ENCODE peak calls at places on chromosomes 12 and 14, in nine cellular contexts. One of them, this sample, is unnamed.

GRCh38 chr14:96256420-96256819 is 410 bp downstream of the BDKRB1 start:
- ATAC-seq in left lung: no peak
- ATAC-seq in heart right ventricle: peak; percentile 69
- ATAC-seq in naive thymus-derived CD8-positive, alpha-beta T cell: no peak
- ATAC-seq in left cardiac atrium: no peak
- ATAC-seq in sciatic nerve: peak; percentile 71
- ATAC-seq in right lobe of liver: no peak
- ATAC-seq in left colon: peak; percentile 72
- ATAC-seq in natural killer cell: no peak
- ATAC-seq in this sample: peak; percentile 39

GRCh38 chr12:123512838-123513665 is 20.5 kb downstream of the RILPL1 start:
- ATAC-seq in left lung: peak; percentile 87
- ATAC-seq in heart right ventricle: peak; percentile 40
- ATAC-seq in naive thymus-derived CD8-positive, alpha-beta T cell: no peak
- ATAC-seq in left cardiac atrium: peak; percentile 38
- ATAC-seq in sciatic nerve: peak; percentile 19
- ATAC-seq in right lobe of liver: no peak
- ATAC-seq in left colon: no peak
- ATAC-seq in natural killer cell: no peak
- ATAC-seq in this sample: no peak

GRCh38 chr14:61887628-61888027 is 125.4 kb downstream of the SNAPC1 start:
- ATAC-seq in left lung: no peak
- ATAC-seq in heart right ventricle: no peak
- ATAC-seq in naive thymus-derived CD8-positive, alpha-beta T cell: no peak
- ATAC-seq in left cardiac atrium: no peak
- ATAC-seq in sciatic nerve: no peak
- ATAC-seq in right lobe of liver: no peak
- ATAC-seq in left colon: no peak
- ATAC-seq in natural killer cell: no peak
- ATAC-seq in this sample: no peak

GRCh38 chr12:53492188-53492587 is 7.1 kb downstream of the MAP3K12 start:
- ATAC-seq in left lung: no peak
- ATAC-seq in heart right ventricle: no peak
- ATAC-seq in naive thymus-derived CD8-positive, alpha-beta T cell: peak; percentile 18
- ATAC-seq in left cardiac atrium: no peak
- ATAC-seq in sciatic nerve: no peak
- ATAC-seq in right lobe of liver: no peak
- ATAC-seq in left colon: no peak
- ATAC-seq in natural killer cell: no peak
- ATAC-seq in this sample: no peak

GRCh38 chr12:118350908-118351592 is 21.7 kb downstream of the TAOK3 start:
- ATAC-seq in left lung: no peak
- ATAC-seq in heart right ventricle: no peak
- ATAC-seq in naive thymus-derived CD8-positive, alpha-beta T cell: no peak
- ATAC-seq in left cardiac atrium: no peak
- ATAC-seq in sciatic nerve: no peak
- ATAC-seq in right lobe of liver: peak; percentile 29
- ATAC-seq in left colon: peak; percentile 73
- ATAC-seq in natural killer cell: no peak
- ATAC-seq in this sample: no peak

GRCh38 chr12:123741937-123742572 is 20.0 kb upstream of the DNAH10 start:
- ATAC-seq in left lung: no peak
- ATAC-seq in heart right ventricle: no peak
- ATAC-seq in naive thymus-derived CD8-positive, alpha-beta T cell: peak; percentile 61
- ATAC-seq in left cardiac atrium: no peak
- ATAC-seq in sciatic nerve: no peak
- ATAC-seq in right lobe of liver: no peak
- ATAC-seq in left colon: no peak
- ATAC-seq in natural killer cell: peak; percentile 98
- ATAC-seq in this sample: no peak

GRCh38 chr12:108792361-108793292 is 61.3 kb upstream of the CORO1C start:
- ATAC-seq in left lung: no peak
- ATAC-seq in heart right ventricle: no peak
- ATAC-seq in naive thymus-derived CD8-positive, alpha-beta T cell: no peak
- ATAC-seq in left cardiac atrium: no peak
- ATAC-seq in sciatic nerve: no peak
- ATAC-seq in right lobe of liver: no peak
- ATAC-seq in left colon: no peak
- ATAC-seq in natural killer cell: no peak
- ATAC-seq in this sample: no peak

GRCh38 chr14:59919582-59920377 is at the start of gene LRRC9:
- ATAC-seq in left lung: peak; percentile 73
- ATAC-seq in heart right ventricle: no peak
- ATAC-seq in naive thymus-derived CD8-positive, alpha-beta T cell: peak; percentile 75
- ATAC-seq in left cardiac atrium: peak; percentile 66
- ATAC-seq in sciatic nerve: peak; percentile 86
- ATAC-seq in right lobe of liver: peak; percentile 89
- ATAC-seq in left colon: peak; percentile 64
- ATAC-seq in natural killer cell: peak; percentile 35
- ATAC-seq in this sample: no peak

GRCh38 chr12:130456375-130457199 is 118.9 kb downstream of the PIWIL1 start:
- ATAC-seq in left lung: no peak
- ATAC-seq in heart right ventricle: peak; percentile 83
- ATAC-seq in naive thymus-derived CD8-positive, alpha-beta T cell: no peak
- ATAC-seq in left cardiac atrium: peak; percentile 89
- ATAC-seq in sciatic nerve: no peak
- ATAC-seq in right lobe of liver: no peak
- ATAC-seq in left colon: no peak
- ATAC-seq in natural killer cell: no peak
- ATAC-seq in this sample: no peak

GRCh38 chr14:59849371-59850130 is 21.0 kb downstream of the RTN1 start:
- ATAC-seq in left lung: peak; percentile 67
- ATAC-seq in heart right ventricle: peak; percentile 64
- ATAC-seq in naive thymus-derived CD8-positive, alpha-beta T cell: no peak
- ATAC-seq in left cardiac atrium: no peak
- ATAC-seq in sciatic nerve: peak; percentile 53
- ATAC-seq in right lobe of liver: peak; percentile 13
- ATAC-seq in left colon: no peak
- ATAC-seq in natural killer cell: no peak
- ATAC-seq in this sample: peak; percentile 62

GRCh38 chr12:121033625-121034349 is 5.3 kb downstream of the OASL start:
- ATAC-seq in left lung: peak; percentile 41
- ATAC-seq in heart right ventricle: no peak
- ATAC-seq in naive thymus-derived CD8-positive, alpha-beta T cell: peak; percentile 84
- ATAC-seq in left cardiac atrium: peak; percentile 28
- ATAC-seq in sciatic nerve: no peak
- ATAC-seq in right lobe of liver: peak; percentile 29
- ATAC-seq in left colon: peak; percentile 58
- ATAC-seq in natural killer cell: peak; percentile 89
- ATAC-seq in this sample: no peak

GRCh38 chr14:84789012-84789411 is 740.9 kb upstream of the FLRT2 start:
- ATAC-seq in left lung: no peak
- ATAC-seq in heart right ventricle: no peak
- ATAC-seq in naive thymus-derived CD8-positive, alpha-beta T cell: no peak
- ATAC-seq in left cardiac atrium: no peak
- ATAC-seq in sciatic nerve: no peak
- ATAC-seq in right lobe of liver: no peak
- ATAC-seq in left colon: no peak
- ATAC-seq in natural killer cell: no peak
- ATAC-seq in this sample: no peak

GRCh38 chr14:68291820-68292219 is 472.2 kb downstream of the RAD51B start:
- ATAC-seq in left lung: no peak
- ATAC-seq in heart right ventricle: no peak
- ATAC-seq in naive thymus-derived CD8-positive, alpha-beta T cell: no peak
- ATAC-seq in left cardiac atrium: no peak
- ATAC-seq in sciatic nerve: no peak
- ATAC-seq in right lobe of liver: no peak
- ATAC-seq in left colon: peak; percentile 10
- ATAC-seq in natural killer cell: no peak
- ATAC-seq in this sample: no peak

GRCh38 chr12:42124764-42125371 is 19.8 kb downstream of the GXYLT1 start:
- ATAC-seq in left lung: no peak
- ATAC-seq in heart right ventricle: no peak
- ATAC-seq in naive thymus-derived CD8-positive, alpha-beta T cell: no peak
- ATAC-seq in left cardiac atrium: no peak
- ATAC-seq in sciatic nerve: no peak
- ATAC-seq in right lobe of liver: peak; percentile 91
- ATAC-seq in left colon: no peak
- ATAC-seq in natural killer cell: no peak
- ATAC-seq in this sample: no peak

GRCh38 chr14:72826039-72826438 is 67.9 kb downstream of the DPF3 start:
- ATAC-seq in left lung: no peak
- ATAC-seq in heart right ventricle: no peak
- ATAC-seq in naive thymus-derived CD8-positive, alpha-beta T cell: no peak
- ATAC-seq in left cardiac atrium: no peak
- ATAC-seq in sciatic nerve: no peak
- ATAC-seq in right lobe of liver: no peak
- ATAC-seq in left colon: no peak
- ATAC-seq in natural killer cell: no peak
- ATAC-seq in this sample: no peak

GRCh38 chr12:127293507-127294310 is 973.3 kb upstream of the TMEM132C start:
- ATAC-seq in left lung: peak; percentile 90
- ATAC-seq in heart right ventricle: peak; percentile 16
- ATAC-seq in naive thymus-derived CD8-positive, alpha-beta T cell: peak; percentile 42
- ATAC-seq in left cardiac atrium: peak; percentile 41
- ATAC-seq in sciatic nerve: peak; percentile 83
- ATAC-seq in right lobe of liver: peak; percentile 100
- ATAC-seq in left colon: peak; percentile 94
- ATAC-seq in natural killer cell: peak; percentile 77
- ATAC-seq in this sample: peak; percentile 43

GRCh38 chr12:124549629-124550028 is 17.8 kb downstream of the NCOR2 start:
- ATAC-seq in left lung: peak; percentile 55
- ATAC-seq in heart right ventricle: no peak
- ATAC-seq in naive thymus-derived CD8-positive, alpha-beta T cell: no peak
- ATAC-seq in left cardiac atrium: no peak
- ATAC-seq in sciatic nerve: no peak
- ATAC-seq in right lobe of liver: no peak
- ATAC-seq in left colon: no peak
- ATAC-seq in natural killer cell: no peak
- ATAC-seq in this sample: no peak

GRCh38 chr14:21077672-21078071 is 7.6 kb downstream of the ARHGEF40 start:
- ATAC-seq in left lung: no peak
- ATAC-seq in heart right ventricle: no peak
- ATAC-seq in naive thymus-derived CD8-positive, alpha-beta T cell: peak; percentile 30
- ATAC-seq in left cardiac atrium: no peak
- ATAC-seq in sciatic nerve: no peak
- ATAC-seq in right lobe of liver: no peak
- ATAC-seq in left colon: no peak
- ATAC-seq in natural killer cell: no peak
- ATAC-seq in this sample: no peak

This sample was measured in gastroesophageal sphincter.